ENCODE peak calls at places on chromosomes 1 and 21, in five cellular contexts. C is heart right ventricle, H is thoracic aorta, J is neural progenitor cell, R is SJSA1. M is an unnamed sample. For H3K4me1, the result is how much of the 10 kb centered on the place peaks cover.

GRCh38 chr1:119659628-119660027 is 11.6 kb upstream of the ZNF697 start:
- DNase-seq in C (no peak), H (no peak), J (peak), R (no peak), M (no peak)

GRCh38 chr1:162688521-162688920 is 56.3 kb downstream of the DDR2 start:
- DNase-seq in C (no peak), H (no peak), J (no peak), R (no peak), M (no peak)

GRCh38 chr1:33255347-33256311 is 663 bp upstream of the ZNF362 start:
- DNase-seq in C (peak), H (peak), J (peak), R (peak), M (peak)

GRCh38 chr1:55986003-55986402 is 593.4 kb downstream of the PLPP3 start:
- DNase-seq in C (no peak), H (no peak), J (no peak), R (no peak), M (no peak)

GRCh38 chr1:2344744-2345296 is 46.5 kb downstream of the MORN1 start:
- DNase-seq in C (peak), H (no peak), J (no peak), R (no peak), M (peak)

GRCh38 chr21:15653710-15654109 is 76.1 kb upstream of the USP25 start:
- DNase-seq in C (no peak), H (no peak), J (no peak), R (no peak), M (no peak)

GRCh38 chr1:159868766-159869165 is 6.3 kb upstream of the VSIG8 start:
- DNase-seq in C (no peak), H (no peak), J (no peak), R (no peak), M (no peak)

GRCh38 chr1:21322681-21323016 is 32.4 kb upstream of the ECE1 start:
- DNase-seq in C (no peak), H (no peak), J (no peak), R (no peak), M (no peak)

GRCh38 chr1:67818725-67819301 is 14.5 kb downstream of the GNG12 start:
- DNase-seq in C (no peak), H (no peak), J (no peak), R (no peak), M (no peak)

GRCh38 chr1:242008788-242009500 is 10.0 kb upstream of the MAP1LC3C start:
- DNase-seq in C (no peak), H (no peak), J (no peak), R (no peak), M (no peak)

GRCh38 chr1:166906647-166907046 is 30.6 kb upstream of the TADA1 start:
- DNase-seq in C (no peak), H (no peak), J (no peak), R (no peak), M (no peak)

GRCh38 chr1:44664730-44665370 is 9.4 kb downstream of the TMEM53 start:
- DNase-seq in C (no peak), H (no peak), J (no peak), R (no peak), M (no peak)

GRCh38 chr1:170562644-170563338 is 30.8 kb downstream of the GORAB start:
- DNase-seq in C (peak), H (peak), J (no peak), R (peak), M (peak)

GRCh38 chr1:200351826-200352549 is 57.8 kb downstream of the ZNF281 start:
- DNase-seq in C (no peak), H (no peak), J (no peak), R (no peak), M (no peak)

GRCh38 chr1:207240325-207241095 is 81.0 kb upstream of the CD55 start:
- DNase-seq in C (no peak), H (no peak), J (no peak), R (no peak), M (no peak)

GRCh38 chr1:1614954-1615255 is 395 bp upstream of the MIB2 start:
- DNase-seq in C (no peak), H (no peak), J (no peak), R (no peak), M (no peak)

GRCh38 chr1:20281801-20282200 is 8.9 kb upstream of the VWA5B1 start:
- DNase-seq in C (no peak), H (no peak), J (no peak), R (peak), M (no peak)

GRCh38 chr1:113035086-113035485 is 37.9 kb upstream of the LRIG2 start:
- DNase-seq in C (no peak), H (no peak), J (no peak), R (no peak), M (no peak)

GRCh38 chr1:182259229-182259872 is 132.2 kb downstream of the GLUL start:
- DNase-seq in C (no peak), H (no peak), J (no peak), R (no peak), M (peak)

GRCh38 chr21:34781508-34781907 is 112.7 kb downstream of the CLIC6 start:
- DNase-seq in C (no peak), H (no peak), J (no peak), R (no peak), M (no peak)

GRCh38 chr1:89952021-89952995 is 42.6 kb upstream of the ZNF326 start:
- DNase-seq in C (no peak), H (no peak), J (no peak), R (no peak), M (no peak)

GRCh38 chr21:28135646-28136045 is 857.0 kb downstream of the LTN1 start:
- DNase-seq in C (no peak), H (no peak), J (no peak), R (no peak), M (peak)

GRCh38 chr21:44354775-44355771 is 1.7 kb downstream of the TRPM2 start:
- DNase-seq in C (no peak), H (no peak), J (no peak), R (no peak), M (no peak)

GRCh38 chr1:23384312-23385058 is 14.8 kb upstream of the ZNF436 start:
- DNase-seq in C (no peak), H (no peak), J (no peak), R (no peak), M (no peak)

GRCh38 chr1:88910401-88910800 is 19.0 kb upstream of the GTF2B start:
- DNase-seq in C (no peak), H (no peak), J (no peak), R (no peak), M (no peak)

DNA sequence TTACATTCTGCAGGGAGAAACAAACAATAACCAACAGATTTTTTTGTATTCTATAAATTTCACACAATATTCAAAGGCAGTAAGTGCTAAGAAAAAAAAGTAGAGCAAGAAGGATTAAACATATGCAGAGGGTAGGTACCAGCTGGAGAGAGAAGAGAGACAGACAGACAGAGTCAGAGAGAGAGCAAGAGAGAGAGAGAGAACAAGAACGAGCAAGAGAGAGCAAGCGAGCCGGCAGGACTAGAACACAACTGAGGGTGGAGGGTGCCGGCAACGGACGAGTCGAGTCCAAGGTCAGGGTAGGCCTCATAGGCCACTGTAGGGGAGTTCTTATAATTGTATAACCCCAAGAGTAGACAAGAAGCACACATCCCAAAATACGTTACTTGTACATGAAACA is 97.1 kb downstream of the RERE start:
- DNase-seq in C (no peak), H (no peak), J (no peak), R (no peak), M (no peak)
- H3K27ac ChIP-seq in C (no peak), H (no peak), J (no peak), R (no peak), M (no peak)

DNA sequence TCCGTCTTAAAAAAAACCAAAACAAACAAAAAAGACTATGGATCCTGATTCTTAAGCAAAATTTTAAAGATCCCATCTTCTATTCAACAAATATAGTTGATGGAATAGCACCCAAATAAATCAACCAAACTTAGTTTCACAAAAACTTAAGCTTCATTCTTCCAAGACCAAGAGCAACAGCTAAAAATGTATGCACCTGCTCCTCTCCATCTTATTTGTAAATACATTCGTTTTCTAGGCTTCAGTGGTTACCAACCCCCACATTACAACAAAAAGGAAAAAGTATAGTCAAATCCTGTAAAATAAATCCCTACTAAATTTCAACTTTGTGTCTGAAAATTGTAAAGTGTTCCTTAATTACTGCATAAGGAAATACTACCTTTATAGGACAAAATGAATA is 3.9 kb downstream of the PTP4A2 start:
- DNase-seq in C (no peak), H (no peak), J (no peak), R (no peak), M (no peak)
- H3K4me3 ChIP-seq in C (no peak), H (peak), J (no peak), R (no peak), M (no peak)

DNA sequence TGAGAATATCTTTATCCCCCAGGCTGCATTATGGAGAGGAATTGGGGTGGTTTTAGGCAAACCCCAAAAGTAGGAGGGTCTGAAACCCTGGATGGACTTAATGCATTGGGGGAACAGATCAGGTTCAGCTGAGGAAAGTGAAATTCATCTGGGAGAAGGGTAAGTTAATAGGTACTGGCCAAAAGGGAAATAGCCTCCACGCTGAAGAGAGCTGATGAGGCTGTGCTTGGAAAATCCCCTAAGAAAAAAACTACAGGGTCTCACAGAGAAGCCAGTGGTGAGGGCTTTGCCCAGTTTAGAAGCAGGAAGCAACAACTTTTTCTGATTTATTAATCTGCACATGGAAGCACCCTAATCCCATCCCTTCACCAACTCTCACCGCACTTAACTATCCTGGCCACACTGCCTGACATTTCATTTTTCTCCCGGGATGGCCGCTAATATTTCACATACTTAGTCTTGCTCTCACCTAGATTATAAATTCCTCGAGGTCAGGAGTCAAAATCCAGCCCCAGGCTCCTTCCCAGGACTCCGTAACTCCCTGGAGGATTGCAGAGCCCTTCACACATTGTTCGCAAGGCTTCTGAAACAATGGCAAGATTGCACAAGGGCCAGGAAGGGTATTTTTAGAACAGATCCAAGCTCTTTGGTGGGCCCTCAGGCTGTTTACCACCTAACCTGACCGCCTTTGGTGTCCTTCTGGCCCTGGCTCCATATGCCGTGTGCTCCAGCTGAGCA is 60.9 kb upstream of the TARBP1 start:
- DNase-seq in C (no peak), H (no peak), J (no peak), R (no peak), M (no peak)
- H3K4me1 ChIP-seq in C (half or more), H (under half), J (under half), R (under half), M (under half)

DNA sequence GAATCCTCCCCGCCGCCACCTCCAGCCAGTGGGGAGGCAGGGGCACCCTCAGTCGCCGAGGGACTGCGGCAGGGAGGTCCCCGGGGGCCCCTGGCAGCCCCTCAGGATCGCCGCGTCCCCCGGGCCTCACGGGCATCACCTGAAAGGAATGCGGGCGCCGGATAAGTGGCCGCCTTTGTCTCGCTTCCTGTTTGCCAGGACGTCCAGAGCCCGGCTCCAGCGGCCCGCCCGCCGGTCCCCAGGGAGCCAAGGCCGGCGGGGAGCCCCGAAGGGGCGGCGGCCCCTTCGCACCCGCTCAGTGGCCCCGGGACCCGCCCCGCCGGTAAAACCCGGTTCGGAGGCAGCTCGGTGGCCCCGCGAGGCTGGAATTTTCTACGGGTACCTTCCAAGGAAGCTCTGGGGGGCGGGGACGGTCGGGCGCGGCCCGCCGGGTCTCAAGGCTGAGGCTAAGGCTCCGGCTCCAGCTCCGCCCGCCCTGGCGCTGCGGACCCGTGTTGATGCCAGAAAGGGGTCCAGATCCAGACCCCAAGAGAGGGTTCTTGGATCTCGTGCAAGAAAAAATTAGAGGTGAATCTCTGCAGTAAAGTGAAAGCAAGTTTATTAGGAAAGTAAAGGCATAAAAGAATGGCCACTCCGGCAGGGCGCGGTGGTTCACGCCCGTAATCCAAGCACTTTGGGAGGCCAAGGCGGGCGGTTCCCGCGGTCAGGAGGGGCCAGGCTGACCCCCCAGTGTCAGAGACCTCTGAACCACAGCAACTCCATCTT is 12.6 kb downstream of the TINAGL1 start:
- DNase-seq in C (peak), H (no peak), J (peak), R (peak), M (peak)
- H3K27ac ChIP-seq in C (peak), H (peak), J (no peak), R (peak), M (peak)

GRCh38 chr1:118145736-118146135 is 39.3 kb downstream of the SPAG17 start:
- DNase-seq in C (no peak), H (no peak), J (no peak), R (no peak), M (no peak)

GRCh38 chr1:118143136-118143535 is 41.9 kb downstream of the SPAG17 start:
- DNase-seq in C (no peak), H (no peak), J (no peak), R (no peak), M (no peak)

GRCh38 chr1:118144777-118145176 is 40.3 kb downstream of the SPAG17 start:
- DNase-seq in C (no peak), H (no peak), J (no peak), R (no peak), M (no peak)

GRCh38 chr1:118142546-118142945 is 42.5 kb downstream of the SPAG17 start:
- DNase-seq in C (no peak), H (no peak), J (no peak), R (no peak), M (no peak)

GRCh38 chr1:118143828-118144227 is 41.2 kb downstream of the SPAG17 start:
- DNase-seq in C (no peak), H (no peak), J (no peak), R (no peak), M (no peak)
- H3K4me3 ChIP-seq in C (no peak), H (no peak), J (no peak), R (no peak), M (no peak)